ENCODE peak calls at places on chromosome 5, in six cellular contexts. P is Panc1, Y is ovary, X is endodermal cell, Z is cardiac muscle cell, G is PC-9. J is an unnamed sample.
A peak's percentile ranks its signal among the peaks of the same experiment; 100 is the strongest.

GRCh38 chr5:36694351-36694750 is 87.9 kb downstream of the SLC1A3 start:
- DNase-seq in Z (no peak), X (no peak), G (no peak), Y (no peak), P (no peak), J (no peak)

GRCh38 chr5:100902406-100903035 is 561 bp downstream of the ST8SIA4 start:
- DNase-seq in Y (no peak), X (peak; percentile 73), P (no peak), Z (no peak), G (no peak), J (no peak)

GRCh38 chr5:167769846-167770420 is 521.5 kb upstream of the WWC1 start:
- DNase-seq in X (no peak), Z (no peak), Y (no peak), P (no peak), G (no peak), J (no peak)

GRCh38 chr5:172407241-172407691 is 47.1 kb downstream of the SH3PXD2B start:
- DNase-seq in Z (peak; percentile 36), P (no peak), X (no peak), G (no peak), Y (peak; percentile 72), J (no peak)

GRCh38 chr5:131959906-131960305 is 14.4 kb upstream of the MEIKIN start:
- DNase-seq in X (no peak), P (no peak), Z (no peak), G (no peak), Y (no peak), J (no peak)

GRCh38 chr5:73170522-73170921 is 2.5 kb upstream of the TMEM174 start:
- DNase-seq in G (no peak), X (peak; percentile 90), Y (no peak), P (no peak), Z (peak; percentile 62), J (peak; percentile 27)

GRCh38 chr5:76542887-76543690 is 80.1 kb downstream of the F2RL2 start:
- DNase-seq in X (no peak), P (no peak), G (no peak), Z (peak; percentile 14), Y (no peak), J (no peak)

GRCh38 chr5:80964491-80964890 is 4.3 kb downstream of the RASGRF2 start:
- DNase-seq in G (no peak), Z (no peak), Y (no peak), X (no peak), P (no peak), J (peak; percentile 83)

GRCh38 chr5:80406980-80407734 is 707 bp upstream of the ZFYVE16 start:
- DNase-seq in X (peak; percentile 42), Z (peak; percentile 40), G (no peak), Y (peak; percentile 74), P (no peak), J (no peak)

GRCh38 chr5:134245101-134245604 is 19.3 kb upstream of the PPP2CA start:
- DNase-seq in Y (peak; percentile 31), G (peak; percentile 91), X (peak; percentile 77), Z (peak; percentile 89), P (peak; percentile 87), J (peak; percentile 84)

GRCh38 chr5:59357421-59357977 is 536.0 kb downstream of the PDE4D start:
- DNase-seq in X (peak; percentile 81), Z (peak; percentile 87), P (no peak), G (no peak), Y (no peak), J (no peak)

GRCh38 chr5:125486634-125487033 is 740.2 kb upstream of the ZNF608 start:
- DNase-seq in G (no peak), Z (peak; percentile 70), P (no peak), X (no peak), Y (no peak), J (peak; percentile 64)

GRCh38 chr5:173984218-173984617 is 4.8 kb upstream of the C5orf47 start:
- DNase-seq in X (peak; percentile 70), P (no peak), Y (no peak), Z (peak; percentile 36), G (peak; percentile 53), J (no peak)

GRCh38 chr5:122756263-122756911 is 18.5 kb upstream of the SNX2 start:
- DNase-seq in P (no peak), Y (no peak), G (no peak), X (no peak), Z (peak; percentile 91), J (peak; percentile 29)

GRCh38 chr5:43649256-43649655 is 46.3 kb downstream of the NNT start:
- DNase-seq in X (no peak), Z (peak; percentile 35), Y (no peak), P (no peak), G (peak; percentile 22), J (no peak)

GRCh38 chr5:103138202-103138601 is 18.1 kb downstream of the PPIP5K2 start:
- DNase-seq in X (no peak), Z (no peak), G (no peak), P (no peak), Y (no peak), J (no peak)

GRCh38 chr5:178986326-178986960 is 8.7 kb downstream of the GRM6 start:
- DNase-seq in G (no peak), X (no peak), P (no peak), Z (no peak), Y (no peak), J (no peak)

GRCh38 chr5:30500513-30500912 is 693.0 kb upstream of the CDH6 start:
- DNase-seq in Y (no peak), G (no peak), X (no peak), P (no peak), Z (no peak), J (no peak)

GRCh38 chr5:111699976-111700375 is 57.0 kb downstream of the NREP start:
- DNase-seq in G (no peak), Z (no peak), Y (no peak), X (no peak), P (no peak), J (no peak)

GRCh38 chr5:32668552-32668951 is 42.6 kb upstream of the NPR3 start:
- DNase-seq in X (no peak), Y (no peak), G (no peak), P (no peak), Z (no peak), J (no peak)

GRCh38 chr5:73564644-73565165 is 734 bp downstream of the ANKRA2 start:
- DNase-seq in P (no peak), Y (no peak), X (no peak), Z (peak; percentile 13), G (no peak), J (no peak)

GRCh38 chr5:69136296-69136695 is 30.7 kb upstream of the CCNB1 start:
- DNase-seq in G (peak; percentile 75), X (no peak), Y (no peak), Z (peak; percentile 20), P (no peak), J (no peak)

GRCh38 chr5:111772456-111772855 is 15.5 kb upstream of the NREP start:
- DNase-seq in P (no peak), G (no peak), Y (no peak), Z (no peak), X (peak; percentile 89), J (no peak)

GRCh38 chr5:9776525-9776924 is 146.4 kb upstream of the TAS2R1 start:
- DNase-seq in P (no peak), X (no peak), G (peak; percentile 23), Y (no peak), Z (peak; percentile 27), J (peak; percentile 21)

GRCh38 chr5:131649160-131649559 is 14.1 kb upstream of the RAPGEF6 start:
- DNase-seq in Y (no peak), X (no peak), Z (no peak), P (no peak), G (no peak), J (no peak)

GRCh38 chr5:79771387-79771786 is 81.8 kb downstream of the CMYA5 start:
- DNase-seq in Y (no peak), P (no peak), G (no peak), X (peak; percentile 58), Z (no peak), J (no peak)

GRCh38 chr5:1001406-1002270 is 7.0 kb upstream of the NKD2 start:
- DNase-seq in Y (peak; percentile 7), P (no peak), G (no peak), Z (no peak), X (peak; percentile 32), J (peak; percentile 50)
- H3K4me1 ChIP-seq in Y (peaks cover 18% of the 10 kb centered on the region), P (no peaks in the 10 kb centered on the region), G (peaks cover 4% of the 10 kb centered on the region), Z (peaks cover 6% of the 10 kb centered on the region), X (no peaks in the 10 kb centered on the region), J (peaks cover 19% of the 10 kb centered on the region)

GRCh38 chr5:95810305-95811125 is 12.0 kb downstream of the GLRX start:
- DNase-seq in Y (no peak), P (no peak), Z (no peak), G (no peak), X (peak; percentile 42), J (no peak)

GRCh38 chr5:95809414-95809960 is 13.0 kb downstream of the GLRX start:
- DNase-seq in P (no peak), X (peak; percentile 47), G (no peak), Y (no peak), Z (peak; percentile 79), J (no peak)

GRCh38 chr5:95806687-95807086 is 15.8 kb downstream of the GLRX start:
- DNase-seq in Y (no peak), G (no peak), X (no peak), P (no peak), Z (no peak), J (no peak)

GRCh38 chr5:95808013-95808685 is 14.4 kb downstream of the GLRX start:
- DNase-seq in X (peak; percentile 28), Y (no peak), G (no peak), P (no peak), Z (no peak), J (no peak)

GRCh38 chr5:95808686-95809413 is 13.7 kb downstream of the GLRX start:
- DNase-seq in X (peak; percentile 40), Z (peak; percentile 91), P (no peak), Y (peak; percentile 68), G (no peak), J (no peak)
- H3K4me3 ChIP-seq in X (no peak overlapping the region), Z (no peak overlapping the region), P (no peak overlapping the region), Y (no peak overlapping the region), G (no peak overlapping the region), J (no peak overlapping the region)

DNA sequence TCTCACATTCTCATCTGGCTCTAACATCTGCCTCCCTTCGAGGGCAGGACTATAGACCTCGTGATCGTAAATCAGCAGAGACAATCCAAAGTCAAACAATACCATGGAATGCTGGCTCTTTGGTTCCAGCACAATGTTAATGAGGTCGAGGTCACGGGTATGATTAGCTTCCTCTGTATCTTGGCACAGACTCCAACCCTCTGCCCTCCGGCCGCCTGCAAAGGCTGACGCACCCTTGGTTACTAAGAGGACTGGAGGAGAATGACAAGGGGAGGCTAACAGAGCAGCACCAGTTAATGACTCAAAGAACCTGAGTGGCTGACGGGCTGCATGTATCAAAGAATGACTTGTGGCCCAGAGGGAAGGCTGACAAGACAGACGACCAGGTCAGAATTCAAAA is 10.1 kb downstream of the LHFPL2 start:
- DNase-seq in P (peak; percentile 92), G (peak; percentile 94), X (no peak), Y (peak; percentile 47), Z (peak; percentile 92), J (peak; percentile 90)
- H3K4me1 ChIP-seq in P (peaks cover 47% of the 10 kb centered on the region), G (peaks cover 48% of the 10 kb centered on the region), X (peaks cover 54% of the 10 kb centered on the region), Y (peaks cover 23% of the 10 kb centered on the region), Z (peaks cover 97% of the 10 kb centered on the region), J (peaks cover 43% of the 10 kb centered on the region)

DNA sequence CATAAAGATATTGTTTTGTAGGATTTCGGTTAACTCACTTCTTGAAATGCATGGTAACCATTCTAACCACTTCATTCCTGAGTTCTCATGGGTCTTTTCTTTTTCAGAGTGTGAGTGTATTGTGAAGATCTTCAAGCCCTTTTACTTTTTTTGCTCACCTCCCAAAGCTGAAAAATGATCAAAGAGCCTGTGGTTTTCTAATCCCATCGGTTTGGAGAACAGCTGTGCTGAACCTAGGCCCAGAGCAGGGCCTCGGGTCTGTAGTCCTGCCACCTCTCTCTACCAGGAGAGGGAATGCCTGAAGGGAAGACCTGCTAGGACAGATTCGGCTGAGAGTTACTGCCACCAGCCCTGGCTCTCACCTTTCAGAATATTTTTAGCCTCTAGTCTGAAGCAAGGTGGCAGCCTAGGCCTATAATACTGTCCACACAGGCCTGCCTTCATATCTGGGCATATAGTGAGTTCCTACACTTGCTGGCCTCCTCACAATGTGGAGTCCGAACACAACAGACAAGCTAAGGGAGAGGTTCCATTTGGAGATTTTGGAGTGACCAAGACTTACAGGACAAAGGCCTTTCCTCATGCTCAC is 13.8 kb downstream of the RGMB start:
- DNase-seq in X (no peak), Y (no peak), G (no peak), P (no peak), Z (no peak), J (no peak)
- H3K4me3 ChIP-seq in X (no peak overlapping the region), Y (no peak overlapping the region), G (no peak overlapping the region), P (no peak overlapping the region), Z (no peak overlapping the region), J (no peak overlapping the region)